ENCODE peak calls at places on chromosomes 6 and 20, in nine cellular contexts. I is activated T-cell treated with anti-CD3 and anti-CD28 coated beads for 24 hours, T is astrocyte, S is AG04449, F is GM12865, Q is M059J, H is NCI-H748 treated with DMSO at 0.1 percent for 48 hours, G is astrocyte of the cerebellum, L is adrenal gland. C is an unnamed sample.

GRCh38 chr20:32585519-32586127 is 490 bp upstream of the NOL4L start:
- DNase-seq in F (peak; percentile 66), Q (no peak), S (no peak), T (no peak), L (no peak), I (no peak), H (no peak), G (no peak), C (no peak)

GRCh38 chr6:104606361-104606760 is 253.4 kb downstream of the HACE1 start:
- DNase-seq in I (no peak), L (no peak), Q (no peak), S (no peak), F (no peak), G (no peak), H (peak; percentile 76), T (no peak), C (no peak)

GRCh38 chr6:42201382-42201781 is 6.6 kb upstream of the GUCA1B start:
- DNase-seq in L (no peak), Q (no peak), S (no peak), T (no peak), F (no peak), I (no peak), G (no peak), H (no peak), C (peak; percentile 24)

GRCh38 chr20:967796-968742 is 34.0 kb downstream of the RSPO4 start:
- DNase-seq in F (peak; percentile 65), G (no peak), Q (peak; percentile 60), S (no peak), T (peak; percentile 6), L (no peak), I (no peak), H (no peak), C (peak; percentile 63)

GRCh38 chr6:12249516-12250394 is 40.4 kb upstream of the EDN1 start:
- DNase-seq in H (no peak), F (no peak), S (no peak), I (no peak), L (no peak), T (no peak), Q (peak; percentile 17), G (no peak), C (no peak)

GRCh38 chr6:116087437-116088027 is 13.1 kb upstream of the NT5DC1 start:
- DNase-seq in S (no peak), G (peak; percentile 37), H (no peak), T (peak; percentile 63), L (no peak), I (no peak), F (peak; percentile 93), Q (peak; percentile 87), C (peak; percentile 90)

GRCh38 chr6:54935739-54936138 is 89.2 kb downstream of the FAM83B start:
- DNase-seq in L (no peak), S (no peak), G (no peak), I (no peak), F (no peak), T (peak; percentile 51), H (no peak), Q (peak; percentile 80), C (no peak)

GRCh38 chr6:5898563-5898962 is 108.2 kb downstream of the NRN1 start:
- DNase-seq in L (no peak), G (no peak), I (no peak), T (no peak), Q (no peak), H (no peak), S (no peak), F (no peak), C (no peak)

GRCh38 chr6:10338151-10338550 is 76.7 kb downstream of the TFAP2A start:
- DNase-seq in L (no peak), G (no peak), Q (peak; percentile 88), T (peak; percentile 22), F (no peak), H (no peak), S (no peak), I (no peak), C (peak; percentile 25)

GRCh38 chr6:17867880-17868279 is 119.6 kb downstream of the KIF13A start:
- DNase-seq in G (peak; percentile 41), S (no peak), T (peak; percentile 80), F (no peak), H (no peak), I (no peak), L (peak; percentile 56), Q (peak; percentile 90), C (peak; percentile 88)

GRCh38 chr20:47720636-47721427 is 64.4 kb downstream of the SULF2 start:
- DNase-seq in H (no peak), T (peak; percentile 86), I (no peak), G (no peak), S (peak; percentile 73), Q (peak; percentile 38), F (no peak), L (no peak), C (peak; percentile 91)

GRCh38 chr6:141152951-141153350 is 979.8 kb upstream of the GJE1 start:
- DNase-seq in I (no peak), T (no peak), F (no peak), Q (no peak), S (no peak), G (no peak), H (no peak), L (no peak), C (peak; percentile 65)

GRCh38 chr20:24685736-24686135 is 216.3 kb downstream of the SYNDIG1 start:
- DNase-seq in Q (no peak), H (no peak), F (no peak), I (no peak), S (no peak), T (no peak), G (no peak), L (peak; percentile 17), C (no peak)

GRCh38 chr6:139743629-139744028 is 369.2 kb upstream of the CITED2 start:
- DNase-seq in G (peak; percentile 83), T (peak; percentile 96), I (no peak), S (peak; percentile 74), L (no peak), H (no peak), Q (peak; percentile 97), F (no peak), C (peak; percentile 92)

GRCh38 chr6:69693749-69694148 is 103.1 kb downstream of the LMBRD1 start:
- DNase-seq in S (no peak), F (no peak), Q (no peak), H (no peak), T (no peak), L (no peak), I (no peak), G (no peak), C (peak; percentile 67)

GRCh38 chr6:139881251-139881650 is 506.8 kb upstream of the CITED2 start:
- DNase-seq in Q (no peak), T (no peak), F (no peak), G (no peak), S (no peak), H (peak; percentile 79), L (no peak), I (no peak), C (no peak)

GRCh38 chr6:162488444-162488843 is 239.1 kb downstream of the PRKN start:
- DNase-seq in T (no peak), H (no peak), Q (no peak), F (peak; percentile 12), G (no peak), S (no peak), L (no peak), I (no peak), C (no peak)

GRCh38 chr6:125789576-125790402 is 971 bp upstream of the NCOA7 start:
- DNase-seq in Q (peak; percentile 28), G (no peak), S (no peak), F (peak; percentile 63), H (peak; percentile 65), L (peak; percentile 79), I (peak; percentile 19), T (peak; percentile 32), C (peak; percentile 47)

GRCh38 chr6:131954775-131955107 is 3.6 kb upstream of the CCN2 start:
- DNase-seq in Q (peak; percentile 97), F (no peak), I (no peak), H (no peak), L (peak; percentile 69), G (peak; percentile 99), T (peak; percentile 99), S (peak; percentile 99), C (peak; percentile 91)

GRCh38 chr20:62409935-62410741 is 3.1 kb upstream of the CABLES2 start:
- DNase-seq in H (no peak), F (no peak), S (no peak), Q (peak; percentile 76), G (no peak), I (no peak), L (peak; percentile 92), T (no peak), C (peak; percentile 15)

GRCh38 chr20:40265872-40266533 is 423.0 kb downstream of the MAFB start:
- DNase-seq in T (no peak), Q (peak; percentile 58), F (peak; percentile 3), S (no peak), I (no peak), L (peak; percentile 65), H (no peak), G (no peak), C (peak; percentile 37)

GRCh38 chr20:61756446-61756845 is 309.2 kb downstream of the TAF4 start:
- DNase-seq in F (no peak), T (no peak), I (no peak), Q (no peak), S (no peak), H (no peak), L (no peak), G (no peak), C (no peak)

GRCh38 chr20:11267131-11267761 is 593.4 kb upstream of the JAG1 start:
- DNase-seq in F (peak; percentile 64), Q (peak; percentile 99), G (peak; percentile 93), I (no peak), S (peak; percentile 89), H (peak; percentile 21), L (peak; percentile 70), T (peak; percentile 97), C (peak; percentile 98)

GRCh38 chr6:89353702-89354392 is 1.3 kb upstream of the UBE2J1 start:
- DNase-seq in H (peak; percentile 80), L (no peak), I (no peak), S (no peak), T (no peak), G (no peak), Q (no peak), F (peak; percentile 83), C (no peak)

GRCh38 chr6:16723833-16724232 is 37.4 kb downstream of the ATXN1 start:
- DNase-seq in F (no peak), I (no peak), H (no peak), L (no peak), G (peak; percentile 86), S (peak; percentile 96), Q (peak; percentile 99), T (peak; percentile 99), C (peak; percentile 99)

GRCh38 chr6:169810066-169810989 is 58.9 kb downstream of the ERMARD start:
- DNase-seq in L (peak; percentile 46), T (no peak), G (no peak), H (peak; percentile 65), S (no peak), Q (no peak), F (no peak), I (no peak), C (no peak)

GRCh38 chr6:63573140-63573898 is 1.0 kb downstream of the LOC128125822 start:
- DNase-seq in I (peak; percentile 55), H (peak; percentile 91), L (peak; percentile 93), S (peak; percentile 12), T (peak; percentile 64), F (peak; percentile 93), G (peak; percentile 31), Q (peak; percentile 82), C (peak; percentile 71)

GRCh38 chr6:44332585-44332984 is 9.9 kb upstream of the SPATS1 start:
- DNase-seq in F (no peak), I (no peak), G (peak; percentile 38), L (no peak), S (no peak), H (no peak), Q (peak; percentile 30), T (peak; percentile 27), C (peak; percentile 28)

GRCh38 chr6:44471271-44471981 is 83.9 kb downstream of the CDC5L start:
- DNase-seq in H (no peak), S (no peak), I (no peak), T (no peak), Q (no peak), L (peak; percentile 46), G (no peak), F (no peak), C (no peak)

GRCh38 chr6:110140650-110141049 is 38.8 kb downstream of the WASF1 start:
- DNase-seq in T (peak; percentile 3), S (peak; percentile 36), L (no peak), Q (peak; percentile 18), G (no peak), H (no peak), I (no peak), F (no peak), C (peak; percentile 76)

GRCh38 chr20:39874049-39874893 is 814.8 kb downstream of the MAFB start:
- DNase-seq in S (no peak), I (no peak), G (peak; percentile 52), Q (peak; percentile 96), F (peak; percentile 87), H (peak; percentile 65), T (peak; percentile 68), L (peak; percentile 95), C (peak; percentile 86)